ENCODE peak calls at places on chromosomes 13 and 19, in nine cellular contexts. One of them, this sample, is unnamed.

GRCh38 chr13:79287994-79288795 is 117.9 kb downstream of the RBM26 start:
- DNase-seq in stimulated activated CD4-positive, alpha-beta T cell treated with anti-CD3 and anti-CD28 coated beads, Interleukin-4, amount 100 ng/mL, for 24 hours: no peak
- DNase-seq in breast epithelium: no peak
- DNase-seq in memory B cell: no peak
- DNase-seq in NCI-H446 treated with DMSO at 0.1 percent for 48 hours: no peak
- DNase-seq in germinal center: no peak
- DNase-seq in NCI-H1436: no peak
- DNase-seq in SK-MEL-5: no peak
- DNase-seq in central memory CD8-positive, alpha-beta T cell: no peak
- DNase-seq in this sample: peak; percentile 88

GRCh38 chr19:53707278-53707677 is 75.5 kb downstream of the DPRX start:
- DNase-seq in stimulated activated CD4-positive, alpha-beta T cell treated with anti-CD3 and anti-CD28 coated beads, Interleukin-4, amount 100 ng/mL, for 24 hours: no peak
- DNase-seq in breast epithelium: no peak
- DNase-seq in memory B cell: no peak
- DNase-seq in NCI-H446 treated with DMSO at 0.1 percent for 48 hours: no peak
- DNase-seq in germinal center: no peak
- DNase-seq in NCI-H1436: no peak
- DNase-seq in SK-MEL-5: no peak
- DNase-seq in central memory CD8-positive, alpha-beta T cell: no peak
- DNase-seq in this sample: no peak

GRCh38 chr13:97999653-98000052 is 46.2 kb downstream of the IPO5 start:
- DNase-seq in stimulated activated CD4-positive, alpha-beta T cell treated with anti-CD3 and anti-CD28 coated beads, Interleukin-4, amount 100 ng/mL, for 24 hours: no peak
- DNase-seq in breast epithelium: no peak
- DNase-seq in memory B cell: no peak
- DNase-seq in NCI-H446 treated with DMSO at 0.1 percent for 48 hours: no peak
- DNase-seq in germinal center: no peak
- DNase-seq in NCI-H1436: no peak
- DNase-seq in SK-MEL-5: no peak
- DNase-seq in central memory CD8-positive, alpha-beta T cell: no peak
- DNase-seq in this sample: no peak

GRCh38 chr13:27712421-27712820 is 79.9 kb upstream of the GSX1 start:
- DNase-seq in stimulated activated CD4-positive, alpha-beta T cell treated with anti-CD3 and anti-CD28 coated beads, Interleukin-4, amount 100 ng/mL, for 24 hours: no peak
- DNase-seq in breast epithelium: no peak
- DNase-seq in memory B cell: no peak
- DNase-seq in NCI-H446 treated with DMSO at 0.1 percent for 48 hours: no peak
- DNase-seq in germinal center: peak; percentile 29
- DNase-seq in NCI-H1436: no peak
- DNase-seq in SK-MEL-5: peak; percentile 19
- DNase-seq in central memory CD8-positive, alpha-beta T cell: no peak
- DNase-seq in this sample: peak; percentile 4

GRCh38 chr13:64239372-64239771 is 2823.7 kb upstream of the PCDH20 start:
- DNase-seq in stimulated activated CD4-positive, alpha-beta T cell treated with anti-CD3 and anti-CD28 coated beads, Interleukin-4, amount 100 ng/mL, for 24 hours: no peak
- DNase-seq in breast epithelium: no peak
- DNase-seq in memory B cell: no peak
- DNase-seq in NCI-H446 treated with DMSO at 0.1 percent for 48 hours: no peak
- DNase-seq in germinal center: no peak
- DNase-seq in NCI-H1436: no peak
- DNase-seq in SK-MEL-5: no peak
- DNase-seq in central memory CD8-positive, alpha-beta T cell: no peak
- DNase-seq in this sample: no peak

GRCh38 chr19:14096272-14096992 is 5.9 kb upstream of the SAMD1 start:
- DNase-seq in stimulated activated CD4-positive, alpha-beta T cell treated with anti-CD3 and anti-CD28 coated beads, Interleukin-4, amount 100 ng/mL, for 24 hours: no peak
- DNase-seq in breast epithelium: no peak
- DNase-seq in memory B cell: no peak
- DNase-seq in NCI-H446 treated with DMSO at 0.1 percent for 48 hours: no peak
- DNase-seq in germinal center: no peak
- DNase-seq in NCI-H1436: no peak
- DNase-seq in SK-MEL-5: no peak
- DNase-seq in central memory CD8-positive, alpha-beta T cell: no peak
- DNase-seq in this sample: no peak

GRCh38 chr13:32427852-32428580 is at the start of gene N4BP2L1:
- DNase-seq in stimulated activated CD4-positive, alpha-beta T cell treated with anti-CD3 and anti-CD28 coated beads, Interleukin-4, amount 100 ng/mL, for 24 hours: peak; percentile 86
- DNase-seq in breast epithelium: peak; percentile 83
- DNase-seq in memory B cell: peak; percentile 76
- DNase-seq in NCI-H446 treated with DMSO at 0.1 percent for 48 hours: no peak
- DNase-seq in germinal center: peak; percentile 62
- DNase-seq in NCI-H1436: no peak
- DNase-seq in SK-MEL-5: no peak
- DNase-seq in central memory CD8-positive, alpha-beta T cell: peak; percentile 65
- DNase-seq in this sample: peak; percentile 48

GRCh38 chr19:14139944-14140343 is 3.6 kb upstream of the ASF1B start:
- DNase-seq in stimulated activated CD4-positive, alpha-beta T cell treated with anti-CD3 and anti-CD28 coated beads, Interleukin-4, amount 100 ng/mL, for 24 hours: no peak
- DNase-seq in breast epithelium: no peak
- DNase-seq in memory B cell: no peak
- DNase-seq in NCI-H446 treated with DMSO at 0.1 percent for 48 hours: no peak
- DNase-seq in germinal center: no peak
- DNase-seq in NCI-H1436: no peak
- DNase-seq in SK-MEL-5: peak; percentile 63
- DNase-seq in central memory CD8-positive, alpha-beta T cell: no peak
- DNase-seq in this sample: no peak

GRCh38 chr19:15475611-15476010 is 3.7 kb downstream of the PGLYRP2 start:
- DNase-seq in stimulated activated CD4-positive, alpha-beta T cell treated with anti-CD3 and anti-CD28 coated beads, Interleukin-4, amount 100 ng/mL, for 24 hours: no peak
- DNase-seq in breast epithelium: no peak
- DNase-seq in memory B cell: no peak
- DNase-seq in NCI-H446 treated with DMSO at 0.1 percent for 48 hours: no peak
- DNase-seq in germinal center: no peak
- DNase-seq in NCI-H1436: no peak
- DNase-seq in SK-MEL-5: no peak
- DNase-seq in central memory CD8-positive, alpha-beta T cell: no peak
- DNase-seq in this sample: no peak

GRCh38 chr13:114140131-114140908 is 7.9 kb upstream of the RASA3 start:
- DNase-seq in stimulated activated CD4-positive, alpha-beta T cell treated with anti-CD3 and anti-CD28 coated beads, Interleukin-4, amount 100 ng/mL, for 24 hours: no peak
- DNase-seq in breast epithelium: no peak
- DNase-seq in memory B cell: no peak
- DNase-seq in NCI-H446 treated with DMSO at 0.1 percent for 48 hours: no peak
- DNase-seq in germinal center: no peak
- DNase-seq in NCI-H1436: no peak
- DNase-seq in SK-MEL-5: no peak
- DNase-seq in central memory CD8-positive, alpha-beta T cell: peak; percentile 33
- DNase-seq in this sample: no peak

GRCh38 chr19:55672418-55672817 is 2.6 kb upstream of the EPN1 start:
- DNase-seq in stimulated activated CD4-positive, alpha-beta T cell treated with anti-CD3 and anti-CD28 coated beads, Interleukin-4, amount 100 ng/mL, for 24 hours: no peak
- DNase-seq in breast epithelium: no peak
- DNase-seq in memory B cell: no peak
- DNase-seq in NCI-H446 treated with DMSO at 0.1 percent for 48 hours: no peak
- DNase-seq in germinal center: no peak
- DNase-seq in NCI-H1436: no peak
- DNase-seq in SK-MEL-5: no peak
- DNase-seq in central memory CD8-positive, alpha-beta T cell: no peak
- DNase-seq in this sample: no peak

GRCh38 chr13:41639955-41640780 is 182.8 kb downstream of the RGCC start:
- DNase-seq in stimulated activated CD4-positive, alpha-beta T cell treated with anti-CD3 and anti-CD28 coated beads, Interleukin-4, amount 100 ng/mL, for 24 hours: no peak
- DNase-seq in breast epithelium: no peak
- DNase-seq in memory B cell: no peak
- DNase-seq in NCI-H446 treated with DMSO at 0.1 percent for 48 hours: no peak
- DNase-seq in germinal center: no peak
- DNase-seq in NCI-H1436: no peak
- DNase-seq in SK-MEL-5: peak; percentile 38
- DNase-seq in central memory CD8-positive, alpha-beta T cell: no peak
- DNase-seq in this sample: no peak

GRCh38 chr13:42215578-42216421 is 56.2 kb upstream of the AKAP11 start:
- DNase-seq in stimulated activated CD4-positive, alpha-beta T cell treated with anti-CD3 and anti-CD28 coated beads, Interleukin-4, amount 100 ng/mL, for 24 hours: no peak
- DNase-seq in breast epithelium: no peak
- DNase-seq in memory B cell: no peak
- DNase-seq in NCI-H446 treated with DMSO at 0.1 percent for 48 hours: no peak
- DNase-seq in germinal center: peak; percentile 11
- DNase-seq in NCI-H1436: peak; percentile 0
- DNase-seq in SK-MEL-5: peak; percentile 69
- DNase-seq in central memory CD8-positive, alpha-beta T cell: no peak
- DNase-seq in this sample: peak; percentile 43

GRCh38 chr19:30783212-30783611 is 411.0 kb downstream of the ZNF536 start:
- DNase-seq in stimulated activated CD4-positive, alpha-beta T cell treated with anti-CD3 and anti-CD28 coated beads, Interleukin-4, amount 100 ng/mL, for 24 hours: no peak
- DNase-seq in breast epithelium: no peak
- DNase-seq in memory B cell: no peak
- DNase-seq in NCI-H446 treated with DMSO at 0.1 percent for 48 hours: no peak
- DNase-seq in germinal center: no peak
- DNase-seq in NCI-H1436: no peak
- DNase-seq in SK-MEL-5: no peak
- DNase-seq in central memory CD8-positive, alpha-beta T cell: no peak
- DNase-seq in this sample: no peak

GRCh38 chr13:81664872-81665271 is 1323.9 kb upstream of the SPRY2 start:
- DNase-seq in stimulated activated CD4-positive, alpha-beta T cell treated with anti-CD3 and anti-CD28 coated beads, Interleukin-4, amount 100 ng/mL, for 24 hours: no peak
- DNase-seq in breast epithelium: no peak
- DNase-seq in memory B cell: no peak
- DNase-seq in NCI-H446 treated with DMSO at 0.1 percent for 48 hours: no peak
- DNase-seq in germinal center: no peak
- DNase-seq in NCI-H1436: no peak
- DNase-seq in SK-MEL-5: no peak
- DNase-seq in central memory CD8-positive, alpha-beta T cell: no peak
- DNase-seq in this sample: no peak

GRCh38 chr13:66803013-66803739 is 427.0 kb downstream of the PCDH9 start:
- DNase-seq in stimulated activated CD4-positive, alpha-beta T cell treated with anti-CD3 and anti-CD28 coated beads, Interleukin-4, amount 100 ng/mL, for 24 hours: no peak
- DNase-seq in breast epithelium: no peak
- DNase-seq in memory B cell: no peak
- DNase-seq in NCI-H446 treated with DMSO at 0.1 percent for 48 hours: no peak
- DNase-seq in germinal center: no peak
- DNase-seq in NCI-H1436: no peak
- DNase-seq in SK-MEL-5: no peak
- DNase-seq in central memory CD8-positive, alpha-beta T cell: no peak
- DNase-seq in this sample: no peak

GRCh38 chr13:22240716-22241115 is 569.8 kb downstream of the FGF9 start:
- DNase-seq in stimulated activated CD4-positive, alpha-beta T cell treated with anti-CD3 and anti-CD28 coated beads, Interleukin-4, amount 100 ng/mL, for 24 hours: no peak
- DNase-seq in breast epithelium: no peak
- DNase-seq in memory B cell: no peak
- DNase-seq in NCI-H446 treated with DMSO at 0.1 percent for 48 hours: no peak
- DNase-seq in germinal center: no peak
- DNase-seq in NCI-H1436: no peak
- DNase-seq in SK-MEL-5: no peak
- DNase-seq in central memory CD8-positive, alpha-beta T cell: no peak
- DNase-seq in this sample: no peak

GRCh38 chr19:49957262-49957915 is 3.6 kb downstream of the SIGLEC11 start:
- DNase-seq in stimulated activated CD4-positive, alpha-beta T cell treated with anti-CD3 and anti-CD28 coated beads, Interleukin-4, amount 100 ng/mL, for 24 hours: no peak
- DNase-seq in breast epithelium: no peak
- DNase-seq in memory B cell: no peak
- DNase-seq in NCI-H446 treated with DMSO at 0.1 percent for 48 hours: no peak
- DNase-seq in germinal center: no peak
- DNase-seq in NCI-H1436: no peak
- DNase-seq in SK-MEL-5: no peak
- DNase-seq in central memory CD8-positive, alpha-beta T cell: no peak
- DNase-seq in this sample: no peak

GRCh38 chr19:11849264-11849615 is 714 bp downstream of the ZNF439 start:
- DNase-seq in stimulated activated CD4-positive, alpha-beta T cell treated with anti-CD3 and anti-CD28 coated beads, Interleukin-4, amount 100 ng/mL, for 24 hours: no peak
- DNase-seq in breast epithelium: no peak
- DNase-seq in memory B cell: peak; percentile 38
- DNase-seq in NCI-H446 treated with DMSO at 0.1 percent for 48 hours: no peak
- DNase-seq in germinal center: peak; percentile 60
- DNase-seq in NCI-H1436: no peak
- DNase-seq in SK-MEL-5: no peak
- DNase-seq in central memory CD8-positive, alpha-beta T cell: no peak
- DNase-seq in this sample: peak; percentile 25

GRCh38 chr13:33229446-33230177 is 55.9 kb downstream of the STARD13 start:
- DNase-seq in stimulated activated CD4-positive, alpha-beta T cell treated with anti-CD3 and anti-CD28 coated beads, Interleukin-4, amount 100 ng/mL, for 24 hours: no peak
- DNase-seq in breast epithelium: no peak
- DNase-seq in memory B cell: no peak
- DNase-seq in NCI-H446 treated with DMSO at 0.1 percent for 48 hours: peak; percentile 89
- DNase-seq in germinal center: no peak
- DNase-seq in NCI-H1436: no peak
- DNase-seq in SK-MEL-5: peak; percentile 99
- DNase-seq in central memory CD8-positive, alpha-beta T cell: no peak
- DNase-seq in this sample: peak; percentile 70

GRCh38 chr19:17234911-17235617 is 9.0 kb downstream of the OCEL1 start:
- DNase-seq in stimulated activated CD4-positive, alpha-beta T cell treated with anti-CD3 and anti-CD28 coated beads, Interleukin-4, amount 100 ng/mL, for 24 hours: peak; percentile 67
- DNase-seq in breast epithelium: peak; percentile 45
- DNase-seq in memory B cell: peak; percentile 49
- DNase-seq in NCI-H446 treated with DMSO at 0.1 percent for 48 hours: no peak
- DNase-seq in germinal center: peak; percentile 62
- DNase-seq in NCI-H1436: peak; percentile 27
- DNase-seq in SK-MEL-5: peak; percentile 65
- DNase-seq in central memory CD8-positive, alpha-beta T cell: no peak
- DNase-seq in this sample: no peak

GRCh38 chr13:69458013-69458412 is 649.6 kb upstream of the ATXN8OS start:
- DNase-seq in stimulated activated CD4-positive, alpha-beta T cell treated with anti-CD3 and anti-CD28 coated beads, Interleukin-4, amount 100 ng/mL, for 24 hours: no peak
- DNase-seq in breast epithelium: no peak
- DNase-seq in memory B cell: no peak
- DNase-seq in NCI-H446 treated with DMSO at 0.1 percent for 48 hours: no peak
- DNase-seq in germinal center: no peak
- DNase-seq in NCI-H1436: no peak
- DNase-seq in SK-MEL-5: no peak
- DNase-seq in central memory CD8-positive, alpha-beta T cell: no peak
- DNase-seq in this sample: no peak

GRCh38 chr13:89968468-89968867 is 1379.0 kb upstream of the MIR17HG start:
- DNase-seq in stimulated activated CD4-positive, alpha-beta T cell treated with anti-CD3 and anti-CD28 coated beads, Interleukin-4, amount 100 ng/mL, for 24 hours: no peak
- DNase-seq in breast epithelium: no peak
- DNase-seq in memory B cell: no peak
- DNase-seq in NCI-H446 treated with DMSO at 0.1 percent for 48 hours: no peak
- DNase-seq in germinal center: no peak
- DNase-seq in NCI-H1436: no peak
- DNase-seq in SK-MEL-5: no peak
- DNase-seq in central memory CD8-positive, alpha-beta T cell: no peak
- DNase-seq in this sample: no peak

GRCh38 chr19:8702350-8702749 is 3.8 kb upstream of the ACTL9 start:
- DNase-seq in stimulated activated CD4-positive, alpha-beta T cell treated with anti-CD3 and anti-CD28 coated beads, Interleukin-4, amount 100 ng/mL, for 24 hours: peak; percentile 38
- DNase-seq in breast epithelium: no peak
- DNase-seq in memory B cell: no peak
- DNase-seq in NCI-H446 treated with DMSO at 0.1 percent for 48 hours: no peak
- DNase-seq in germinal center: no peak
- DNase-seq in NCI-H1436: no peak
- DNase-seq in SK-MEL-5: no peak
- DNase-seq in central memory CD8-positive, alpha-beta T cell: no peak
- DNase-seq in this sample: no peak

GRCh38 chr13:46575843-46576242 is 22.9 kb downstream of the LRCH1 start:
- DNase-seq in stimulated activated CD4-positive, alpha-beta T cell treated with anti-CD3 and anti-CD28 coated beads, Interleukin-4, amount 100 ng/mL, for 24 hours: no peak
- DNase-seq in breast epithelium: peak; percentile 41
- DNase-seq in memory B cell: no peak
- DNase-seq in NCI-H446 treated with DMSO at 0.1 percent for 48 hours: peak; percentile 50
- DNase-seq in germinal center: no peak
- DNase-seq in NCI-H1436: no peak
- DNase-seq in SK-MEL-5: no peak
- DNase-seq in central memory CD8-positive, alpha-beta T cell: no peak
- DNase-seq in this sample: no peak

GRCh38 chr19:2371656-2372055 is 11.6 kb downstream of the TMPRSS9 start:
- DNase-seq in stimulated activated CD4-positive, alpha-beta T cell treated with anti-CD3 and anti-CD28 coated beads, Interleukin-4, amount 100 ng/mL, for 24 hours: no peak
- DNase-seq in breast epithelium: no peak
- DNase-seq in memory B cell: no peak
- DNase-seq in NCI-H446 treated with DMSO at 0.1 percent for 48 hours: no peak
- DNase-seq in germinal center: no peak
- DNase-seq in NCI-H1436: no peak
- DNase-seq in SK-MEL-5: no peak
- DNase-seq in central memory CD8-positive, alpha-beta T cell: no peak
- DNase-seq in this sample: no peak

GRCh38 chr13:79382545-79383275 is 23.3 kb downstream of the RBM26 start:
- DNase-seq in stimulated activated CD4-positive, alpha-beta T cell treated with anti-CD3 and anti-CD28 coated beads, Interleukin-4, amount 100 ng/mL, for 24 hours: no peak
- DNase-seq in breast epithelium: no peak
- DNase-seq in memory B cell: no peak
- DNase-seq in NCI-H446 treated with DMSO at 0.1 percent for 48 hours: no peak
- DNase-seq in germinal center: peak; percentile 16
- DNase-seq in NCI-H1436: no peak
- DNase-seq in SK-MEL-5: no peak
- DNase-seq in central memory CD8-positive, alpha-beta T cell: no peak
- DNase-seq in this sample: no peak